ENCODE peak calls at places on chromosomes 12 and 14, in seven cellular contexts. G is AG09319, O is foreskin fibroblast, X is H9, J is HFFc6, A is ovary, T is PC-9. H is an unnamed sample.

GRCh38 chr14:95257521-95257920 is 62.2 kb downstream of the CLMN start:
- DNase-seq in J (no peak), G (no peak), O (no peak), A (no peak), X (no peak), T (no peak), H (no peak)

GRCh38 chr12:77584860-77585259 is 245.8 kb upstream of the NAV3 start:
- DNase-seq in T (no peak), J (no peak), O (no peak), G (no peak), X (no peak), A (no peak), H (peak; percentile 30)

GRCh38 chr14:53929871-53930685 is 26.5 kb downstream of the BMP4 start:
- DNase-seq in X (peak; percentile 78), O (no peak), J (no peak), T (peak; percentile 38), G (no peak), A (peak; percentile 25), H (no peak)

GRCh38 chr12:62660763-62661162 is 194.1 kb downstream of the MON2 start:
- DNase-seq in T (peak; percentile 28), A (no peak), O (peak; percentile 79), G (peak; percentile 66), J (peak; percentile 30), X (no peak), H (no peak)

GRCh38 chr12:1474567-1475153 is 119.7 kb downstream of the FBXL14 start:
- DNase-seq in O (peak; percentile 94), A (no peak), G (peak; percentile 66), T (peak; percentile 47), X (no peak), J (peak; percentile 91), H (no peak)

GRCh38 chr12:120432772-120433525 is 5.0 kb upstream of the COX6A1 start:
- DNase-seq in T (no peak), A (no peak), X (no peak), G (no peak), J (no peak), O (no peak), H (no peak)

GRCh38 chr12:92185052-92185451 is 39.4 kb upstream of the BTG1 start:
- DNase-seq in T (no peak), O (no peak), A (no peak), J (no peak), G (no peak), X (no peak), H (no peak)

GRCh38 chr12:129486931-129487330 is 416.9 kb downstream of the TMEM132D start:
- DNase-seq in G (no peak), X (no peak), A (no peak), O (no peak), T (no peak), J (no peak), H (no peak)

GRCh38 chr14:100294213-100294962 is 11.9 kb downstream of the SLC25A29 start:
- DNase-seq in G (no peak), O (no peak), A (no peak), T (no peak), J (no peak), X (no peak), H (peak; percentile 19)

GRCh38 chr14:92677955-92678354 is 70.5 kb downstream of the LGMN start:
- DNase-seq in J (no peak), G (no peak), T (no peak), X (no peak), A (no peak), O (no peak), H (no peak)

GRCh38 chr14:54642950-54643695 is 76.2 kb downstream of the SAMD4A start:
- DNase-seq in J (no peak), G (no peak), A (no peak), X (no peak), T (no peak), O (no peak), H (no peak)

GRCh38 chr12:57181561-57182155 is 34.2 kb upstream of the LRP1-AS start:
- DNase-seq in A (no peak), X (no peak), O (no peak), T (no peak), G (no peak), J (no peak), H (no peak)

GRCh38 chr12:98998697-98999299 is 353.7 kb downstream of the APAF1 start:
- DNase-seq in X (no peak), J (peak; percentile 23), G (peak; percentile 14), T (no peak), O (peak; percentile 9), A (no peak), H (no peak)

GRCh38 chr12:82688035-82688501 is 1.4 kb downstream of the TMTC2 start:
- DNase-seq in O (peak; percentile 7), G (no peak), A (no peak), X (no peak), J (peak; percentile 3), T (no peak), H (no peak)

DNA sequence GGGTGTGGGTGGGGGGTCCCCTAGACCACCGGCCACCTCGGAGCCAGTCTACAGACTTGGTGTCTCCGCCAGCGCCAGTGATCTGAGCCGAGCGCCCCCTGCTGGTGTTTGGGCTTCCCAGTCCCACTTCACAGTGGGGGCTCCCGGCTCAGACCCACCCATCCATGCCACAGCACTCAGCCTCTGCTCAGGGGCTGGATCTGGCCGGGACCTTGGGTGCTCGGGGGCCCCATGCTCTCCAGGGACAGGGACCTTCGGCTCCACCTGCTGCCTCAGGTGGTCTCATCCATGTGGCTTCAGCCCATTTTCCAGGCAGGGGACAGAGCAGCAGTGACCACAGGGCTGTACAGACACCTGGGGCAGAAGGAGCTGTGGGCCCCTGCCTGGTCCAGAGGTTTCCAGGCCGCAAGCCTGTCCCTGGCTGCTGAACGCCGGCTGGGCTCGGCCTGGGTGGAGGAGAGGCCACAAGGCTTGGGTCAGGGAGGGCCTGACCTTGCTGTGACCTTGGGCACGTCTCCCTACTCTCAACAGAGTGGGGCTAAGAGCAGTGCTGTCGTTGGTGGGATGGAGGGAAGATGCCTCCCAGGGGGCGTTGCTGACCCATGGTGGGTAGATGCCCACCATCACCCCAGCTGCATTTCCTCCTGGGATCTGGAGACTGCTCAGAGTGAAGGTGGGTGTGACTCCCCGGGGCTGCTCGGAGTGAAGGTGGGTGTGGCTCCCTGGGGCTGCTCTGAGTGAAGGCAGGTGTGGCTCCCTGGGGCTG is 86.3 kb downstream of the KIF26A start:
- DNase-seq in J (no peak), A (peak; percentile 47), T (no peak), G (no peak), X (peak; percentile 66), O (no peak), H (peak; percentile 47)
- TF ChIP-seq CTCF in J (peak; percentile 57), A (peak; percentile 45), T (no peak), G (no peak), X (peak; percentile 81), O (no peak), H (peak; percentile 65)

GRCh38 chr12:2551097-2551496 is 243.7 kb upstream of the FKBP4 start:
- DNase-seq in T (no peak), X (no peak), O (no peak), A (no peak), J (no peak), G (no peak), H (no peak)

GRCh38 chr12:2547273-2548044 is 247.3 kb upstream of the FKBP4 start:
- DNase-seq in T (no peak), O (no peak), G (no peak), A (no peak), X (no peak), J (no peak), H (no peak)

GRCh38 chr12:2551514-2551913 is 243.3 kb upstream of the FKBP4 start:
- DNase-seq in A (no peak), O (peak; percentile 4), J (no peak), T (no peak), X (no peak), G (no peak), H (no peak)

GRCh38 chr12:2550470-2551090 is 244.2 kb upstream of the FKBP4 start:
- DNase-seq in G (no peak), J (no peak), T (no peak), A (no peak), X (no peak), O (no peak), H (no peak)

DNA sequence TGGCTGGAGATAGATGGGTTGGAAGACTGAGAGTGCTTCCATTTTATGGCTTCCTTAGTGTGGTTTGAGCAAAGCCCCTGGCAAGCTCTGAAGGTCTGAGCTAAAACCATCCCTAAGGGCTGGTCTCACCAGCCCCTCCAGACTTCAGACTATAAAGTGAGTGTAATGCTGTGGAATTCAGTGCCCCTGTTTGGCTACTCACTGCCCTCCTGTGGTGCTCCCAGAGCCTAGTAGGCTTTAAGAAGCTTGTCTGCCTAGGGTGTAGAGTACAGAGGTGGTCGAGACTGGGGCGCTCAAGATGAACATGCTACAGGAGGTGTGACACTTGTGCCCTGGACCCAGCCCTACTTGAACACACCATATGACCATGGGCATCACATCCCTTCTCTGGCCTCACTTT is 246.7 kb upstream of the FKBP4 start:
- DNase-seq in J (no peak), O (no peak), A (no peak), X (no peak), T (no peak), G (no peak), H (no peak)
- TF ChIP-seq CTCF in J (peak; percentile 17), O (peak; percentile 8), A (no peak), X (no peak), T (no peak), G (no peak), H (no peak)

GRCh38 chr12:102010265-102010994 is 51.4 kb downstream of the WASHC3 start:
- DNase-seq in X (no peak), J (no peak), G (no peak), O (no peak), T (no peak), A (no peak), H (no peak)

GRCh38 chr12:102009796-102010195 is 52.0 kb downstream of the WASHC3 start:
- DNase-seq in T (no peak), O (no peak), J (no peak), G (no peak), X (no peak), A (no peak), H (no peak)

GRCh38 chr12:102008615-102009126 is 53.1 kb downstream of the WASHC3 start:
- DNase-seq in O (no peak), J (no peak), T (no peak), A (no peak), X (no peak), G (no peak), H (no peak)

DNA sequence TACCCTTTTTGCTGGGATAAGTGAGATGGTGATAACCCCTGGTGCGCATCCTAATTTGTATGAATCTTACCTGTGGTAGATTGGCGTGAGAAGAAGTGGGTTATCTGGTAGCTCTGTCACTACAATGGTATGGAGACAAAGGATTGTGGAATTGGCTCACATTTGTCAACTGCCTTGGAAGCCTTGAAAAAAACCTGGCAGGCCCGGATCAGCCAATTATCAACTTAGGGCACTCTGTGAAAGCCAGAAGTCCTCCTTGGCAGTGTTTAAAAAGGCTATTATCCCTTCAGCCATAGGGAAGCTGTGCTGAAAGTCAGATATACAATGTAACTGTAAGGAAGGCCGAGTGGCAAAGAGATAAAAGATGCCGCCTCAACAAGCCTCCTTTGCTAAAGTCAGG is 56.5 kb downstream of the WASHC3 start:
- DNase-seq in A (no peak), T (no peak), G (no peak), J (no peak), X (no peak), O (no peak), H (no peak)
- TF ChIP-seq CTCF in A (no peak), T (no peak), G (no peak), J (no peak), X (no peak), O (no peak), H (no peak)

DNA sequence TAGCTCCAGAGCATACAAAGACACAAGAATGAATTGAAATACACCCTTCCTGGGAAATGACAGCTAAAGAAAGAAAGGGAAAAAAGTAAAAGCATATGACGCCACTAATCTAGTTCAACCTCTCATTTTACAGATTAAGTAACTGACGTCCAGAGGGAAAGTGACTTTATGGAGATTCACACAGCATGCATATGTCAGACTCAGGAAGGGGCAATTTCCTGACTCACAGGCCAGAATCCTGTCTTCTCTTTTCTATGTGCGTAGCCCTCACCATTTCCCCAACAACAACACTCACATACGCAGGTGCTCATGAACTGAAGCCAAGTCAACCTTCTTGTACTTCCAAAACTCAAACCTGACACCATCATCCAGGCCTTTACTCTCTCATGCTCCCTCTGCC is 53.0 kb downstream of the STXBP6 start:
- DNase-seq in G (no peak), J (no peak), O (no peak), A (no peak), T (no peak), X (no peak), H (no peak)
- TF ChIP-seq CTCF in G (no peak), J (no peak), O (no peak), A (no peak), T (no peak), X (no peak), H (no peak)